ENCODE peak calls at places on chromosome 17, in eight cellular contexts. W is globus pallidus; Z is stimulated activated effector memory CD8-positive, alpha-beta T cell treated with anti-CD3 and anti-CD28 coated beads, Interleukin-12 subunit alpha, Interleukin-12 subunit beta, amount 100 ng/mL, for 72 hours; F is pulmonary artery endothelial cell; M is T-helper 9 cell; K is hepatic stellate cell; R is A549; J is MM.1S. E is an unnamed sample.
A peak's percentile ranks its signal among the peaks of the same experiment; 100 is the strongest.

GRCh38 chr17:21125862-21126261 is 902 bp upstream of the DHRS7B start:
- DNase-seq in F (no peak), J (peak; percentile 50), M (peak; percentile 56), Z (no peak), W (no peak), R (no peak), K (no peak), E (no peak)

GRCh38 chr17:82547981-82548380 is 28.4 kb downstream of the FOXK2 start:
- DNase-seq in J (no peak), M (no peak), F (no peak), W (no peak), Z (no peak), K (no peak), R (no peak), E (no peak)

GRCh38 chr17:79838541-79839274 is 532 bp downstream of the CBX4 start:
- DNase-seq in K (peak; percentile 65), Z (no peak), J (peak; percentile 43), M (peak; percentile 39), W (peak; percentile 76), R (peak; percentile 39), F (no peak), E (peak; percentile 84)

GRCh38 chr17:80279895-80280294 is 19.2 kb downstream of the RNF213 start:
- DNase-seq in F (no peak), K (peak; percentile 75), W (no peak), Z (no peak), J (no peak), M (no peak), R (no peak), E (no peak)

GRCh38 chr17:73003487-73003886 is 89.0 kb downstream of the SLC39A11 start:
- DNase-seq in M (no peak), F (no peak), Z (no peak), K (no peak), J (no peak), R (no peak), W (no peak), E (no peak)

GRCh38 chr17:47204722-47205418 is 4.3 kb upstream of the MYL4 start:
- DNase-seq in Z (peak; percentile 21), J (peak; percentile 77), F (no peak), R (no peak), K (peak; percentile 39), W (peak; percentile 70), M (no peak), E (no peak)

GRCh38 chr17:44108440-44109311 is 14.8 kb downstream of the HDAC5 start:
- DNase-seq in Z (no peak), J (no peak), M (no peak), F (no peak), R (peak; percentile 96), W (no peak), K (peak; percentile 98), E (peak; percentile 78)

GRCh38 chr17:30323895-30324319 is 9.9 kb downstream of the TMIGD1 start:
- DNase-seq in J (no peak), M (peak; percentile 19), F (no peak), R (no peak), Z (no peak), K (no peak), W (no peak), E (no peak)

GRCh38 chr17:30433514-30433913 is 43.7 kb upstream of the GOSR1 start:
- DNase-seq in W (no peak), J (no peak), K (peak; percentile 40), F (peak; percentile 92), M (no peak), R (peak; percentile 20), Z (no peak), E (no peak)

GRCh38 chr17:66920426-66920825 is 44.1 kb upstream of the CACNG4 start:
- DNase-seq in M (no peak), R (no peak), K (no peak), W (no peak), F (no peak), J (no peak), Z (no peak), E (no peak)

GRCh38 chr17:4786111-4786491 is at the start of gene VMO1:
- DNase-seq in K (no peak), J (no peak), M (no peak), R (no peak), W (peak; percentile 19), Z (no peak), F (no peak), E (peak; percentile 27)

GRCh38 chr17:66337866-66338472 is 35.6 kb downstream of the PRKCA start:
- DNase-seq in R (no peak), M (no peak), J (no peak), W (peak; percentile 26), Z (no peak), F (no peak), K (no peak), E (no peak)

GRCh38 chr17:39096435-39097158 is 54.8 kb downstream of the PLXDC1 start:
- DNase-seq in J (no peak), K (no peak), M (no peak), W (no peak), F (no peak), Z (no peak), R (no peak), E (no peak)

GRCh38 chr17:32206816-32207215 is 58.8 kb upstream of the RHBDL3 start:
- DNase-seq in F (no peak), K (no peak), M (no peak), W (no peak), R (no peak), J (no peak), Z (no peak), E (no peak)

GRCh38 chr17:7045492-7046126 is 1.7 kb upstream of the SLC16A11 start:
- DNase-seq in W (peak; percentile 55), M (no peak), R (peak; percentile 76), J (peak; percentile 79), F (no peak), Z (no peak), K (peak; percentile 66), E (no peak)

GRCh38 chr17:77802811-77803220 is 155.7 kb upstream of the TNRC6C start:
- DNase-seq in M (no peak), R (no peak), K (peak; percentile 35), F (no peak), W (no peak), J (no peak), Z (no peak), E (no peak)

GRCh38 chr17:72538921-72539352 is 418.1 kb downstream of the SOX9 start:
- DNase-seq in K (no peak), R (no peak), W (no peak), J (no peak), F (no peak), M (no peak), Z (no peak), E (no peak)